ENCODE peak calls at places on chromosome 22, in five cellular contexts. One of them, this sample, is unnamed. For H3K36me3, the result is how much of the 10 kb centered on the place peaks cover.

GRCh38 chr22:23218867-23219251 is 38.5 kb downstream of the BCR start:
- DNase-seq in GM23338: peak
- DNase-seq in HCT116: no peak
- DNase-seq in MM.1S: no peak
- DNase-seq in GM23248: no peak
- DNase-seq in this sample: peak

GRCh38 chr22:31090217-31091085 is 9.3 kb downstream of the SMTN start:
- DNase-seq in GM23338: no peak
- DNase-seq in HCT116: no peak
- DNase-seq in MM.1S: no peak
- DNase-seq in GM23248: no peak
- DNase-seq in this sample: no peak

GRCh38 chr22:41943661-41944209 is 3.2 kb downstream of the CENPM start:
- DNase-seq in GM23338: peak
- DNase-seq in HCT116: no peak
- DNase-seq in MM.1S: no peak
- DNase-seq in GM23248: peak
- DNase-seq in this sample: no peak

GRCh38 chr22:23565288-23565941 is 14.7 kb downstream of the IGLL1 start:
- DNase-seq in GM23338: peak
- DNase-seq in HCT116: peak
- DNase-seq in MM.1S: no peak
- DNase-seq in GM23248: no peak
- DNase-seq in this sample: peak

GRCh38 chr22:22591348-22592299 is 32.6 kb upstream of the PRAME start:
- DNase-seq in GM23338: no peak
- DNase-seq in HCT116: no peak
- DNase-seq in MM.1S: no peak
- DNase-seq in GM23248: peak
- DNase-seq in this sample: no peak

GRCh38 chr22:23220485-23221350 is 40.4 kb downstream of the BCR start:
- DNase-seq in GM23338: no peak
- DNase-seq in HCT116: no peak
- DNase-seq in MM.1S: no peak
- DNase-seq in GM23248: peak
- DNase-seq in this sample: no peak

GRCh38 chr22:21961886-21962654 is 9.4 kb upstream of the PPM1F start:
- DNase-seq in GM23338: no peak
- DNase-seq in HCT116: no peak
- DNase-seq in MM.1S: no peak
- DNase-seq in GM23248: peak
- DNase-seq in this sample: no peak

GRCh38 chr22:26610983-26611382 is 6.8 kb downstream of the CRYBB1 start:
- DNase-seq in GM23338: no peak
- DNase-seq in HCT116: no peak
- DNase-seq in MM.1S: peak
- DNase-seq in GM23248: peak
- DNase-seq in this sample: no peak

GRCh38 chr22:35342390-35342789 is 38.5 kb upstream of the HMOX1 start:
- DNase-seq in GM23338: no peak
- DNase-seq in HCT116: no peak
- DNase-seq in MM.1S: no peak
- DNase-seq in GM23248: no peak
- DNase-seq in this sample: no peak

GRCh38 chr22:26805131-26805530 is 147.7 kb downstream of the MIAT start:
- DNase-seq in GM23338: no peak
- DNase-seq in HCT116: no peak
- DNase-seq in MM.1S: no peak
- DNase-seq in GM23248: peak
- DNase-seq in this sample: no peak

GRCh38 chr22:35564975-35565867 is 24.6 kb downstream of the RASD2 start:
- DNase-seq in GM23338: no peak
- DNase-seq in HCT116: no peak
- DNase-seq in MM.1S: no peak
- DNase-seq in GM23248: peak
- DNase-seq in this sample: no peak

GRCh38 chr22:27987557-27987956 is 68.5 kb upstream of the PITPNB start:
- DNase-seq in GM23338: no peak
- DNase-seq in HCT116: no peak
- DNase-seq in MM.1S: no peak
- DNase-seq in GM23248: peak
- DNase-seq in this sample: no peak

GRCh38 chr22:33180371-33180770 is 122.2 kb upstream of the SYN3 start:
- DNase-seq in GM23338: no peak
- DNase-seq in HCT116: no peak
- DNase-seq in MM.1S: no peak
- DNase-seq in GM23248: peak
- DNase-seq in this sample: no peak

GRCh38 chr22:37664249-37665101 is 6.0 kb downstream of the PDXP start:
- DNase-seq in GM23338: no peak
- DNase-seq in HCT116: no peak
- DNase-seq in MM.1S: no peak
- DNase-seq in GM23248: no peak
- DNase-seq in this sample: no peak

GRCh38 chr22:31083377-31083768 is 2.3 kb downstream of the SMTN start:
- DNase-seq in GM23338: no peak
- DNase-seq in HCT116: no peak
- DNase-seq in MM.1S: no peak
- DNase-seq in GM23248: no peak
- DNase-seq in this sample: no peak

GRCh38 chr22:37750596-37751162 is 53.8 kb downstream of the TRIOBP start:
- DNase-seq in GM23338: no peak
- DNase-seq in HCT116: no peak
- DNase-seq in MM.1S: no peak
- DNase-seq in GM23248: no peak
- DNase-seq in this sample: no peak

GRCh38 chr22:36734171-36735058 is 30.9 kb upstream of the CACNG2 start:
- DNase-seq in GM23338: no peak
- DNase-seq in HCT116: no peak
- DNase-seq in MM.1S: no peak
- DNase-seq in GM23248: peak
- DNase-seq in this sample: no peak

GRCh38 chr22:42281284-42281683 is 10.8 kb upstream of the TCF20 start:
- DNase-seq in GM23338: no peak
- DNase-seq in HCT116: no peak
- DNase-seq in MM.1S: no peak
- DNase-seq in GM23248: no peak
- DNase-seq in this sample: no peak

GRCh38 chr22:29625090-29625825 is 21.8 kb downstream of the NF2 start:
- DNase-seq in GM23338: peak
- DNase-seq in HCT116: no peak
- DNase-seq in MM.1S: peak
- DNase-seq in GM23248: peak
- DNase-seq in this sample: peak

GRCh38 chr22:34414467-34415440 is 494.5 kb upstream of the LARGE1 start:
- DNase-seq in GM23338: peak
- DNase-seq in HCT116: peak
- DNase-seq in MM.1S: peak
- DNase-seq in GM23248: peak
- DNase-seq in this sample: peak

GRCh38 chr22:42080287-42080686 is 787 bp downstream of the SMDT1 start:
- DNase-seq in GM23338: peak
- DNase-seq in HCT116: no peak
- DNase-seq in MM.1S: peak
- DNase-seq in GM23248: peak
- DNase-seq in this sample: peak

GRCh38 chr22:30123463-30123862 is 43.2 kb downstream of the HORMAD2 start:
- DNase-seq in GM23338: no peak
- DNase-seq in HCT116: no peak
- DNase-seq in MM.1S: no peak
- DNase-seq in GM23248: no peak
- DNase-seq in this sample: no peak

GRCh38 chr22:39207141-39208012 is 37.4 kb downstream of the PDGFB start:
- DNase-seq in GM23338: no peak
- DNase-seq in HCT116: no peak
- DNase-seq in MM.1S: no peak
- DNase-seq in GM23248: no peak
- DNase-seq in this sample: no peak
- H3K4me2 ChIP-seq in GM23338: no peak
- H3K4me2 ChIP-seq in HCT116: peak
- H3K4me2 ChIP-seq in MM.1S: no peak
- H3K4me2 ChIP-seq in GM23248: no peak
- H3K4me2 ChIP-seq in this sample: no peak

GRCh38 chr22:49142281-49142680 is 685.4 kb downstream of the BRD1 start:
- DNase-seq in GM23338: no peak
- DNase-seq in HCT116: no peak
- DNase-seq in MM.1S: no peak
- DNase-seq in GM23248: no peak
- DNase-seq in this sample: no peak

GRCh38 chr22:49141761-49142160 is 685.9 kb downstream of the BRD1 start:
- DNase-seq in GM23338: no peak
- DNase-seq in HCT116: no peak
- DNase-seq in MM.1S: no peak
- DNase-seq in GM23248: no peak
- DNase-seq in this sample: no peak

GRCh38 chr22:49146511-49146910 is 681.2 kb downstream of the BRD1 start:
- DNase-seq in GM23338: no peak
- DNase-seq in HCT116: no peak
- DNase-seq in MM.1S: no peak
- DNase-seq in GM23248: no peak
- DNase-seq in this sample: no peak

GRCh38 chr22:49142891-49143290 is 684.8 kb downstream of the BRD1 start:
- DNase-seq in GM23338: no peak
- DNase-seq in HCT116: no peak
- DNase-seq in MM.1S: no peak
- DNase-seq in GM23248: no peak
- DNase-seq in this sample: no peak

GRCh38 chr22:49143812-49144211 is 683.9 kb downstream of the BRD1 start:
- DNase-seq in GM23338: no peak
- DNase-seq in HCT116: no peak
- DNase-seq in MM.1S: no peak
- DNase-seq in GM23248: no peak
- DNase-seq in this sample: no peak
- TF ChIP-seq EZH2phosphoT487 in GM23338: no peak
- TF ChIP-seq EZH2phosphoT487 in HCT116: no peak
- TF ChIP-seq EZH2phosphoT487 in MM.1S: no peak
- TF ChIP-seq EZH2phosphoT487 in GM23248: no peak
- TF ChIP-seq EZH2phosphoT487 in this sample: no peak

DNA sequence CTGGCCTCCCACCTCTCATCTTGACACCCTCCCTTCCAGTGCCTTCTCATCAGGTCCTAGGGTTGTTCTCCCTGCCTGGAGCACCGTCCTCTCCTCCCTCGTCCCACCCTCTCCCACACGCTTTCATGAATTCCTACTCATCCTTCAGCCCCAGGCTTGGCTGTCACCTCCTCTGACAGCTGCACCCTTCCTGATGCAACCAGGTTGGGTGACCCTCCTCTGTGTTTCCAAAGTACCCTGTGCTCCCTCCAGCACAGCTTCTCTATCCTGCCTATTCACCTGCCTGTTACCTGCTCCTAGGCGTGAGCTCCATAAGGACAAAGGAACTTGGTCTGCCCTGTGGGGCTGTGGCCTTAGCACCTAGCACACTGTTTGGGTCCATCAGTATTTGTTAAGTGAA is 58.4 kb downstream of the SGSM3 start:
- DNase-seq in GM23338: no peak
- DNase-seq in HCT116: no peak
- DNase-seq in MM.1S: no peak
- DNase-seq in GM23248: no peak
- DNase-seq in this sample: no peak
- H3K36me3 ChIP-seq in GM23338: under half
- H3K36me3 ChIP-seq in HCT116: under half
- H3K36me3 ChIP-seq in MM.1S: under half
- H3K36me3 ChIP-seq in GM23248: under half
- H3K36me3 ChIP-seq in this sample: under half

GRCh38 chr22:45645526-45646414 is 25.9 kb upstream of the ATXN10 start:
- DNase-seq in GM23338: peak
- DNase-seq in HCT116: peak
- DNase-seq in MM.1S: peak
- DNase-seq in GM23248: peak
- DNase-seq in this sample: peak

GRCh38 chr22:45647532-45648225 is 24.0 kb upstream of the ATXN10 start:
- DNase-seq in GM23338: no peak
- DNase-seq in HCT116: no peak
- DNase-seq in MM.1S: no peak
- DNase-seq in GM23248: no peak
- DNase-seq in this sample: no peak

GRCh38 chr22:45649809-45650208 is 21.8 kb upstream of the ATXN10 start:
- DNase-seq in GM23338: no peak
- DNase-seq in HCT116: no peak
- DNase-seq in MM.1S: no peak
- DNase-seq in GM23248: no peak
- DNase-seq in this sample: no peak

GRCh38 chr22:45645150-45645525 is 26.5 kb upstream of the ATXN10 start:
- DNase-seq in GM23338: peak
- DNase-seq in HCT116: no peak
- DNase-seq in MM.1S: no peak
- DNase-seq in GM23248: no peak
- DNase-seq in this sample: no peak

GRCh38 chr22:45648320-45649070 is 23.1 kb upstream of the ATXN10 start:
- DNase-seq in GM23338: no peak
- DNase-seq in HCT116: no peak
- DNase-seq in MM.1S: no peak
- DNase-seq in GM23248: no peak
- DNase-seq in this sample: no peak
- H3K4me2 ChIP-seq in GM23338: no peak
- H3K4me2 ChIP-seq in HCT116: no peak
- H3K4me2 ChIP-seq in MM.1S: no peak
- H3K4me2 ChIP-seq in GM23248: no peak
- H3K4me2 ChIP-seq in this sample: no peak

DNA sequence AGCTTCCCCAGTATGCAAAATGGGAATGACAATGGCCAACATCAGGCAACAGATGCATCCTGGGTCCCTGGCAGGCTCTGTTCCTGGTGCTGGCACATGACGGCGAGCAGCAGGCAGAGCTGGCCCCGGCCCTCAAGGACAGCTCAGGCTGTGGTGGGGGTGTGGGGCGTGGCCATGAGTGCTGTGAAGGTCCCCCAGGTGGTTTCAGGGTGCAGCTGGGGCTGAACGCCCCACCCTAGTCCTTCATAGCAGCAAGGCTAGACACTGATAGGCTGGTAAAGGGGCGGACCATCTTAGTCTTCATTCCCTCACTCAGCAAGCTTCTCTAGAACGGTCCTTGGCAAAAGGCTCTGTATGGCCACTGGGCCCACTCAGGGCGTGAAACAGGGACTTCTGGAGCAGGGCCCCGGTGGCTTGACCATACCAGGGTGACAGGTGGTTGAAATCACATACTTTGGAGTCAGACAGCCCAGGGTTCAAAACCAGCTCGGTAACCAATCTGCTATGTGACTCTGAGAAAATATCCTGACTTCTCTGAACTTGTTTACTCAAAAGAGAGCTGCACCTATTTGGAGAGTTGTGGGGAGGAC is 15.1 kb downstream of the NPTXR start:
- DNase-seq in GM23338: no peak
- DNase-seq in HCT116: no peak
- DNase-seq in MM.1S: no peak
- DNase-seq in GM23248: no peak
- DNase-seq in this sample: no peak
- TF ChIP-seq EZH2phosphoT487 in GM23338: no peak
- TF ChIP-seq EZH2phosphoT487 in HCT116: no peak
- TF ChIP-seq EZH2phosphoT487 in MM.1S: no peak
- TF ChIP-seq EZH2phosphoT487 in GM23248: no peak
- TF ChIP-seq EZH2phosphoT487 in this sample: no peak

DNA sequence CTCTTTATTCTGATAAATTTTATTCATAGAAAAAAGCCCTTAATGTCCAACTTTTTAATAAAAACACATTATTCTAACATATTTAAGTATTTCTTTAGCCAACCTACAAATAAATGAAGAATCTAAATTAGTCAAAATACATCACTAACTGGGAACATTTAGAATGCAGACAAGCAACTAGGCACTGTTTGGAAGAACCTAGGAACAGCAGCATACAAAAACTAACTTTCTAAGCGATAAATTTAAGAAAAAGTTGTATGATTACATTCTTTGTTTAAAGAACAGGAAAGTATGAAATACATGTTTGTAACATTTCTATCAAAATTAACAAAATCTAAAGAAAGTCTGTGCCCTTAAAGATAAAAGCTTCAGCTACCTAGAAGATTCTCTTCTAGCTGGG is 35.3 kb downstream of the PI4KA start:
- DNase-seq in GM23338: no peak
- DNase-seq in HCT116: no peak
- DNase-seq in MM.1S: no peak
- DNase-seq in GM23248: no peak
- DNase-seq in this sample: no peak
- H3K36me3 ChIP-seq in GM23338: under half
- H3K36me3 ChIP-seq in HCT116: under half
- H3K36me3 ChIP-seq in MM.1S: under half
- H3K36me3 ChIP-seq in GM23248: under half
- H3K36me3 ChIP-seq in this sample: under half